ENCODE peak calls at places on chromosomes 7 and 10, in ten cellular contexts. K is activated effector memory CD4-positive, alpha-beta T cell treated with Interleukin-2 at 50 U/mL for 16 hours; J is mesendoderm; S is NCI-H2171; T is immature natural killer cell; N is NCI-H2029; R is AG04449; Y is NCI-H1048; A is midbrain; C is lower leg skin. V is an unnamed sample.

GRCh38 chr7:132782777-132783633 is 206.7 kb upstream of the PLXNA4 start:
- DNase-seq in R (peak; percentile 88), J (peak; percentile 29), K (no peak), A (no peak), Y (no peak), S (no peak), N (peak; percentile 7), C (no peak), T (no peak), V (no peak)

GRCh38 chr10:124006526-124006925 is 86.9 kb downstream of the CHST15 start:
- DNase-seq in T (no peak), R (no peak), Y (no peak), N (no peak), S (no peak), C (no peak), K (no peak), A (no peak), J (no peak), V (no peak)

GRCh38 chr10:132624847-132625839 is 87.6 kb downstream of the INPP5A start:
- DNase-seq in K (no peak), A (no peak), R (no peak), T (no peak), S (no peak), C (no peak), J (peak; percentile 38), Y (no peak), N (no peak), V (no peak)

GRCh38 chr7:7772385-7772784 is 54.0 kb upstream of the RPA3 start:
- DNase-seq in J (no peak), N (no peak), R (no peak), A (no peak), T (no peak), Y (no peak), S (peak; percentile 61), K (no peak), C (no peak), V (peak; percentile 81)

GRCh38 chr10:56782503-56782902 is 421.4 kb upstream of the ZWINT start:
- DNase-seq in Y (no peak), S (no peak), N (no peak), K (no peak), T (no peak), R (no peak), C (no peak), A (no peak), J (peak; percentile 37), V (no peak)

GRCh38 chr10:129971381-129972144 is 7.5 kb upstream of the EBF3 start:
- DNase-seq in K (no peak), A (no peak), S (peak; percentile 72), J (peak; percentile 72), R (no peak), C (no peak), T (no peak), Y (no peak), N (no peak), V (no peak)

GRCh38 chr10:52252322-52252721 is 61.8 kb upstream of the DKK1 start:
- DNase-seq in N (no peak), K (no peak), T (no peak), C (no peak), S (no peak), Y (no peak), J (no peak), R (no peak), A (no peak), V (no peak)

GRCh38 chr10:26172126-26172525 is 44.4 kb upstream of the GAD2 start:
- DNase-seq in A (no peak), T (no peak), K (no peak), S (no peak), R (no peak), N (no peak), Y (no peak), J (peak; percentile 43), C (no peak), V (no peak)

GRCh38 chr7:131293018-131293417 is 34.7 kb upstream of the MKLN1 start:
- DNase-seq in J (no peak), A (no peak), Y (no peak), N (no peak), K (no peak), S (no peak), T (no peak), C (no peak), R (peak; percentile 21), V (no peak)

GRCh38 chr10:99913831-99914235 is 95.9 kb downstream of the DNMBP start:
- DNase-seq in T (no peak), N (no peak), C (no peak), S (no peak), A (no peak), R (no peak), K (no peak), J (peak; percentile 99), Y (peak; percentile 44), V (no peak)

GRCh38 chr10:86596266-86596665 is 58.1 kb upstream of the OPN4 start:
- DNase-seq in Y (no peak), R (no peak), N (no peak), S (no peak), A (no peak), K (no peak), C (no peak), T (no peak), J (no peak), V (no peak)

GRCh38 chr10:31134303-31134928 is 102.8 kb upstream of the ZNF438 start:
- DNase-seq in S (no peak), J (peak; percentile 62), R (no peak), Y (no peak), T (peak; percentile 16), N (no peak), K (no peak), A (peak; percentile 70), C (no peak), V (no peak)

GRCh38 chr10:119474606-119475005 is 67.9 kb downstream of the RGS10 start:
- DNase-seq in C (no peak), N (no peak), J (no peak), A (no peak), T (no peak), K (no peak), Y (no peak), S (no peak), R (no peak), V (no peak)

GRCh38 chr7:27082171-27082570 is 13.6 kb downstream of the HOXA1 start:
- DNase-seq in C (no peak), K (no peak), Y (no peak), T (no peak), N (no peak), S (no peak), J (no peak), A (no peak), R (no peak), V (no peak)

GRCh38 chr7:2096692-2097380 is 135.9 kb downstream of the MAD1L1 start:
- DNase-seq in T (no peak), Y (no peak), K (no peak), J (no peak), C (peak; percentile 24), A (no peak), S (no peak), N (no peak), R (no peak), V (no peak)

GRCh38 chr7:35185908-35186731 is 67.8 kb downstream of the TBX20 start:
- DNase-seq in R (no peak), A (peak; percentile 28), N (no peak), K (no peak), J (peak; percentile 80), T (no peak), Y (no peak), C (no peak), S (peak; percentile 47), V (no peak)

GRCh38 chr7:113394856-113395255 is 276.5 kb upstream of the SMIM30 start:
- DNase-seq in A (no peak), S (no peak), R (no peak), J (peak; percentile 90), T (no peak), Y (no peak), K (no peak), C (no peak), N (no peak), V (no peak)

GRCh38 chr7:83301416-83301815 is 138.7 kb upstream of the PCLO start:
- DNase-seq in J (no peak), A (no peak), Y (no peak), S (no peak), T (no peak), R (no peak), N (no peak), K (no peak), C (no peak), V (no peak)

GRCh38 chr7:516606-517456 is 2.8 kb downstream of the PDGFA start:
- DNase-seq in Y (no peak), T (no peak), J (peak; percentile 74), K (no peak), R (no peak), C (no peak), N (no peak), A (peak; percentile 22), S (peak; percentile 13), V (no peak)

GRCh38 chr10:99927719-99928280 is 81.9 kb downstream of the DNMBP start:
- DNase-seq in S (no peak), K (no peak), N (no peak), C (no peak), T (no peak), A (no peak), R (no peak), J (no peak), Y (no peak), V (no peak)

V was measured in keratinocyte.